ENCODE peak calls at places on chromosomes 3 and 15, in nine cellular contexts. F is iris pigment epithelial cell, C is RKO, Z is IMR-90, N is iPS-NIHi11, L is tibial nerve, X is posterior cingulate gyrus, O is natural killer cell, M is T-cell. R is an unnamed sample.

GRCh38 chr3:186930639-186931486 is 537 bp downstream of the ST6GAL1 start:
- DNase-seq in F (peak), C (peak), Z (peak), N (peak), L (no peak), X (peak), O (peak), M (peak), R (peak)

GRCh38 chr15:41878355-41878699 is 15.5 kb downstream of the SPTBN5 start:
- DNase-seq in F (no peak), C (no peak), Z (no peak), N (no peak), L (no peak), X (no peak), O (no peak), M (no peak), R (no peak)

GRCh38 chr15:101495334-101496197 is 6.1 kb upstream of the PCSK6 start:
- DNase-seq in F (no peak), C (no peak), Z (no peak), N (no peak), L (no peak), X (peak), O (no peak), M (no peak), R (no peak)

GRCh38 chr3:165193392-165194268 is 2.6 kb downstream of the SLITRK3 start:
- DNase-seq in F (no peak), C (no peak), Z (no peak), N (no peak), L (no peak), X (peak), O (no peak), M (no peak), R (no peak)

GRCh38 chr3:120661963-120662347 is 20.1 kb downstream of the HGD start:
- DNase-seq in F (no peak), C (no peak), Z (no peak), N (no peak), L (no peak), X (no peak), O (no peak), M (no peak), R (no peak)

GRCh38 chr3:119207512-119207875 is 33.2 kb downstream of the B4GALT4 start:
- DNase-seq in F (no peak), C (no peak), Z (no peak), N (no peak), L (no peak), X (no peak), O (no peak), M (no peak), R (no peak)

GRCh38 chr3:190807719-190808375 is 54.6 kb downstream of the GMNC start:
- DNase-seq in F (peak), C (no peak), Z (no peak), N (no peak), L (no peak), X (no peak), O (no peak), M (no peak), R (no peak)

GRCh38 chr3:15313461-15313860 is 18.9 kb downstream of the SH3BP5 start:
- DNase-seq in F (no peak), C (no peak), Z (no peak), N (no peak), L (no peak), X (no peak), O (no peak), M (no peak), R (peak)

GRCh38 chr15:86284630-86285029 is 205.0 kb downstream of the AGBL1 start:
- DNase-seq in F (no peak), C (no peak), Z (no peak), N (peak), L (no peak), X (no peak), O (no peak), M (no peak), R (no peak)

GRCh38 chr3:12393894-12394293 is 90.4 kb upstream of the TSEN2 start:
- DNase-seq in F (peak), C (no peak), Z (peak), N (no peak), L (peak), X (no peak), O (no peak), M (no peak), R (no peak)

GRCh38 chr3:94303897-94304296 is 241.0 kb downstream of the NSUN3 start:
- DNase-seq in F (peak), C (no peak), Z (peak), N (no peak), L (peak), X (peak), O (no peak), M (no peak), R (no peak)

GRCh38 chr3:35679409-35680080 is 40.2 kb downstream of the ARPP21 start:
- DNase-seq in F (no peak), C (no peak), Z (no peak), N (no peak), L (no peak), X (peak), O (no peak), M (no peak), R (no peak)

GRCh38 chr15:68348601-68349000 is 71.1 kb downstream of the FEM1B start:
- DNase-seq in F (no peak), C (no peak), Z (no peak), N (no peak), L (no peak), X (peak), O (no peak), M (no peak), R (no peak)

GRCh38 chr3:108505811-108506210 is 4.6 kb downstream of the MYH15 start:
- DNase-seq in F (no peak), C (no peak), Z (no peak), N (no peak), L (no peak), X (no peak), O (no peak), M (no peak), R (no peak)

GRCh38 chr3:41652506-41652905 is 309.4 kb downstream of the ULK4 start:
- DNase-seq in F (no peak), C (no peak), Z (no peak), N (no peak), L (no peak), X (no peak), O (no peak), M (no peak), R (no peak)

GRCh38 chr3:151087648-151088047 is 2.2 kb downstream of the MED12L start:
- DNase-seq in F (no peak), C (no peak), Z (no peak), N (no peak), L (no peak), X (no peak), O (no peak), M (no peak), R (no peak)

GRCh38 chr3:187473778-187474406 is 105.7 kb downstream of the RTP4 start:
- DNase-seq in F (no peak), C (peak), Z (no peak), N (no peak), L (no peak), X (no peak), O (no peak), M (no peak), R (no peak)

GRCh38 chr15:25372298-25372697 is 66.5 kb downstream of the UBE3A start:
- DNase-seq in F (peak), C (no peak), Z (peak), N (no peak), L (no peak), X (no peak), O (no peak), M (no peak), R (no peak)

GRCh38 chr3:119184808-119185690 is 11.7 kb downstream of the UPK1B start:
- DNase-seq in F (peak), C (no peak), Z (peak), N (no peak), L (no peak), X (no peak), O (no peak), M (no peak), R (no peak)

GRCh38 chr3:186940965-186941364 is 10.6 kb downstream of the ST6GAL1 start:
- DNase-seq in F (no peak), C (no peak), Z (peak), N (no peak), L (no peak), X (no peak), O (no peak), M (no peak), R (no peak)

GRCh38 chr15:57772223-57772957 is 65.9 kb downstream of the POLR2M start:
- DNase-seq in F (peak), C (peak), Z (peak), N (peak), L (no peak), X (no peak), O (no peak), M (no peak), R (no peak)

GRCh38 chr3:188947983-188948657 is 223.7 kb upstream of the TPRG1 start:
- DNase-seq in F (peak), C (no peak), Z (peak), N (peak), L (peak), X (peak), O (no peak), M (no peak), R (no peak)

GRCh38 chr3:113136071-113136470 is 75.3 kb upstream of the BOC start:
- DNase-seq in F (peak), C (peak), Z (peak), N (peak), L (no peak), X (no peak), O (no peak), M (no peak), R (no peak)

GRCh38 chr3:20406621-20407020 is 220.6 kb upstream of the SGO1 start:
- DNase-seq in F (peak), C (no peak), Z (no peak), N (no peak), L (no peak), X (no peak), O (no peak), M (no peak), R (no peak)

GRCh38 chr15:45650889-45651525 is 16.2 kb downstream of the SQOR start:
- DNase-seq in F (no peak), C (no peak), Z (no peak), N (no peak), L (no peak), X (no peak), O (no peak), M (no peak), R (no peak)

GRCh38 chr3:183208260-183208659 is 44.8 kb upstream of the B3GNT5 start:
- DNase-seq in F (no peak), C (no peak), Z (no peak), N (no peak), L (no peak), X (no peak), O (no peak), M (no peak), R (no peak)

GRCh38 chr3:177694316-177694715 is 497.0 kb upstream of the TBL1XR1 start:
- DNase-seq in F (peak), C (no peak), Z (peak), N (no peak), L (no peak), X (no peak), O (no peak), M (no peak), R (no peak)

GRCh38 chr15:70715840-70716510 is 47.4 kb downstream of the UACA start:
- DNase-seq in F (peak), C (no peak), Z (peak), N (no peak), L (no peak), X (no peak), O (no peak), M (no peak), R (no peak)

GRCh38 chr15:68277131-68277604 is 377 bp upstream of the FEM1B start:
- DNase-seq in F (peak), C (peak), Z (peak), N (peak), L (no peak), X (peak), O (no peak), M (no peak), R (no peak)

GRCh38 chr3:30263238-30263920 is 343.0 kb upstream of the TGFBR2 start:
- DNase-seq in F (peak), C (no peak), Z (no peak), N (no peak), L (no peak), X (no peak), O (no peak), M (no peak), R (peak)

GRCh38 chr15:67914537-67915373 is 74.9 kb upstream of the RNU6-1 start:
- DNase-seq in F (peak), C (no peak), Z (peak), N (peak), L (peak), X (no peak), O (no peak), M (no peak), R (no peak)

R was measured in naive thymus-derived CD8-positive, alpha-beta T cell.